ENCODE peak calls at places on chromosome 1, in eight cellular contexts. F is GM23248, U is SK-N-SH, J is fibroblast of lung, K is endothelial cell of umbilical vein, A is neural progenitor cell, M is OCI-LY7, E is mammary epithelial cell. W is an unnamed sample.

GRCh38 chr1:6471969-6472368 is 6.0 kb upstream of the TNFRSF25 start:
- DNase-seq in F (no peak), J (no peak), K (no peak), M (no peak), U (no peak), E (no peak), A (no peak), W (peak; percentile 60)

GRCh38 chr1:179129702-179130473 is 48.0 kb downstream of the TOR3A start:
- DNase-seq in U (no peak), J (peak; percentile 45), F (peak; percentile 66), A (no peak), M (peak; percentile 78), K (peak; percentile 41), E (peak; percentile 42), W (no peak)

GRCh38 chr1:156895408-156895874 is 1.9 kb downstream of the PEAR1 start:
- DNase-seq in U (peak; percentile 60), J (no peak), A (no peak), E (no peak), K (no peak), F (no peak), M (no peak), W (no peak)

GRCh38 chr1:2641381-2642130 is 8.7 kb upstream of the MMEL1 start:
- DNase-seq in J (no peak), F (no peak), K (no peak), U (peak; percentile 53), M (no peak), A (peak; percentile 19), E (no peak), W (peak; percentile 9)

GRCh38 chr1:208569181-208569580 is 325.0 kb upstream of the PLXNA2 start:
- DNase-seq in M (no peak), E (peak; percentile 23), J (no peak), F (no peak), K (no peak), A (no peak), U (no peak), W (no peak)

GRCh38 chr1:246488674-246489073 is 18.4 kb downstream of the SMYD3 start:
- DNase-seq in A (no peak), U (no peak), F (no peak), J (no peak), K (no peak), M (no peak), E (no peak), W (no peak)

GRCh38 chr1:206909167-206909882 is 12.1 kb downstream of the IL24 start:
- DNase-seq in M (no peak), J (no peak), A (peak; percentile 71), E (peak; percentile 77), F (peak; percentile 53), K (no peak), U (peak; percentile 82), W (peak; percentile 80)

GRCh38 chr1:14516974-14517812 is 81.3 kb upstream of the KAZN start:
- DNase-seq in M (no peak), K (no peak), E (peak; percentile 78), A (no peak), F (peak; percentile 97), U (no peak), J (peak; percentile 84), W (peak; percentile 39)

GRCh38 chr1:238334170-238334569 is 443.4 kb upstream of the ZP4 start:
- DNase-seq in U (no peak), K (no peak), E (no peak), A (no peak), F (no peak), M (no peak), J (no peak), W (no peak)

GRCh38 chr1:109261006-109261405 is 11.7 kb downstream of the CELSR2 start:
- DNase-seq in J (no peak), A (no peak), E (no peak), U (no peak), M (no peak), K (no peak), F (no peak), W (no peak)

GRCh38 chr1:7810395-7810794 is 26.3 kb downstream of the PER3 start:
- DNase-seq in K (peak; percentile 44), A (no peak), J (peak; percentile 97), U (no peak), M (no peak), F (peak; percentile 96), E (peak; percentile 90), W (no peak)

GRCh38 chr1:26517766-26518049 is 11.9 kb upstream of the RPS6KA1 start:
- DNase-seq in E (no peak), F (no peak), U (no peak), M (no peak), J (no peak), K (no peak), A (no peak), W (no peak)

GRCh38 chr1:192522673-192523072 is 52.9 kb upstream of the RGS1 start:
- DNase-seq in U (no peak), E (no peak), M (no peak), F (no peak), K (no peak), J (no peak), A (no peak), W (no peak)

GRCh38 chr1:219020846-219021245 is 152.8 kb upstream of the LYPLAL1 start:
- DNase-seq in E (no peak), U (no peak), M (no peak), J (no peak), F (no peak), A (no peak), K (no peak), W (no peak)

GRCh38 chr1:158806909-158807601 is 24.1 kb upstream of the MNDA start:
- DNase-seq in J (no peak), K (no peak), A (no peak), F (no peak), E (no peak), U (no peak), M (no peak), W (no peak)

GRCh38 chr1:38677756-38678155 is 181.8 kb downstream of the RRAGC start:
- DNase-seq in M (no peak), J (no peak), A (no peak), U (no peak), F (no peak), E (no peak), K (no peak), W (no peak)

GRCh38 chr1:178057863-178058576 is 35.9 kb upstream of the RASAL2 start:
- DNase-seq in A (peak; percentile 60), M (no peak), E (no peak), F (peak; percentile 81), J (peak; percentile 9), U (no peak), K (peak; percentile 38), W (peak; percentile 48)

GRCh38 chr1:244836598-244836997 is 1.1 kb downstream of the COX20 start:
- DNase-seq in E (no peak), J (peak; percentile 47), A (no peak), U (no peak), F (peak; percentile 59), K (no peak), M (no peak), W (no peak)

GRCh38 chr1:222911866-222912265 is 97.0 kb downstream of the DISP1 start:
- DNase-seq in K (no peak), A (no peak), J (no peak), E (no peak), U (no peak), F (peak; percentile 60), M (no peak), W (no peak)

GRCh38 chr1:204032642-204033235 is 40.2 kb upstream of the SOX13 start:
- DNase-seq in A (peak; percentile 18), U (peak; percentile 55), F (peak; percentile 26), E (no peak), K (no peak), J (no peak), M (no peak), W (peak; percentile 45)

GRCh38 chr1:1216770-1217620 is 3.0 kb upstream of the TNFRSF4 start:
- DNase-seq in A (no peak), K (no peak), M (no peak), E (no peak), F (no peak), J (no peak), U (no peak), W (no peak)

GRCh38 chr1:22658385-22659163 is 5.5 kb downstream of the C1QB start:
- DNase-seq in F (no peak), E (no peak), A (no peak), K (no peak), J (no peak), U (no peak), M (no peak), W (no peak)

GRCh38 chr1:224554056-224554455 is 62.1 kb upstream of the CNIH3 start:
- DNase-seq in A (no peak), F (no peak), M (no peak), K (no peak), U (no peak), J (no peak), E (no peak), W (no peak)

GRCh38 chr1:162136760-162137537 is 67.5 kb downstream of the NOS1AP start:
- DNase-seq in A (no peak), U (no peak), F (peak; percentile 88), K (peak; percentile 57), J (peak; percentile 77), E (peak; percentile 70), M (no peak), W (peak; percentile 54)

GRCh38 chr1:48608882-48609281 is 136.9 kb upstream of the SPATA6 start:
- DNase-seq in K (no peak), M (no peak), U (peak; percentile 11), J (no peak), A (no peak), F (no peak), E (no peak), W (no peak)

DNA sequence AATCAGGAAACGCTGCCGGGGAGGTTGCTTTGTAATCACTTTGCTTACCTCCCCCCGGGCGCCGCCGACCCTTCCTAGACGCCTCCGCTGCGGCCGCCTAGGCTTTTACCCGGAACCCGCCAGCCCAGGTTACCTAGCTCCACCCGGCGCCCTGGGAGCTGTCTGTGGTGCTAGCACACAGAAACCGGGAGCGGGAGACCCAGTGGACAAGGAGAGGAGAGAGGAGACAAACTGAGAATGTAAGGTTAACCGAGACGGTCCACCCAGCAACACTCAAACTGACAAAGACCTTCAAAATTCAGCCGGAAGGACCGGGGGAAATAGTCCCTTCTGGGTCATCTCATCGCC is 9.8 kb downstream of the BARHL2 start:
- DNase-seq in U (no peak), J (no peak), F (peak; percentile 66), E (peak; percentile 59), A (peak; percentile 91), M (no peak), K (no peak), W (peak; percentile 91)
- H3K4me2 ChIP-seq in U (peak overlapping the region; percentile 72), J (no peak overlapping the region), F (peak overlapping the region; percentile 51), E (peak overlapping the region; percentile 72), A (peak overlapping the region; percentile 84), M (no peak overlapping the region), K (no peak overlapping the region), W (peak overlapping the region; percentile 98)

GRCh38 chr1:24203404-24203803 is 16.3 kb upstream of the IFNLR1 start:
- DNase-seq in F (no peak), M (peak; percentile 81), K (no peak), U (no peak), J (no peak), A (no peak), E (peak; percentile 87), W (no peak)
- H3K79me2 ChIP-seq in F (no peaks in the 10 kb centered on the region), M (peaks cover 11% of the 10 kb centered on the region), K (no peaks in the 10 kb centered on the region), U (no peaks in the 10 kb centered on the region), J (no peaks in the 10 kb centered on the region), A (no peaks in the 10 kb centered on the region), E (no peaks in the 10 kb centered on the region), W (no peaks in the 10 kb centered on the region)

GRCh38 chr1:160346953-160347352 is 3.8 kb downstream of the NCSTN start:
- DNase-seq in K (no peak), E (no peak), J (no peak), A (no peak), M (peak; percentile 50), U (no peak), F (no peak), W (no peak)
- H3K36me3 ChIP-seq in K (peaks cover 21% of the 10 kb centered on the region), E (peaks cover 5% of the 10 kb centered on the region), J (peaks cover 6% of the 10 kb centered on the region), A (peaks cover 6% of the 10 kb centered on the region), M (peaks cover 70% of the 10 kb centered on the region), U (peaks cover 37% of the 10 kb centered on the region), F (peaks cover 23% of the 10 kb centered on the region), W (no peaks in the 10 kb centered on the region)

GRCh38 chr1:116394270-116394669 is 21.2 kb downstream of the ATP1A1 start:
- DNase-seq in A (no peak), J (no peak), U (no peak), K (no peak), F (no peak), E (no peak), M (no peak), W (no peak)
- H3K4me2 ChIP-seq in A (no peak overlapping the region), J (no peak overlapping the region), U (no peak overlapping the region), K (no peak overlapping the region), F (no peak overlapping the region), E (no peak overlapping the region), M (no peak overlapping the region), W (no peak overlapping the region)

W was measured in hepatocyte.